ENCODE peak calls at places on chromosomes 12 and 14, in four cellular contexts. P is gastrocnemius medialis, W is sigmoid colon, X is mucosa of descending colon. M is an unnamed sample.

GRCh38 chr12:92297405-92297804 is 151.8 kb upstream of the BTG1 start:
- DNase-seq in P (no peak), W (no peak), X (no peak), M (no peak)

GRCh38 chr14:70011098-70011497 is 131.9 kb downstream of the SMOC1 start:
- DNase-seq in P (no peak), W (no peak), X (no peak), M (no peak)

GRCh38 chr12:6375269-6376078 is at the start of gene SCNN1A:
- DNase-seq in P (no peak), W (peak; percentile 64), X (peak; percentile 89), M (no peak)

GRCh38 chr12:56990648-56991318 is 15.6 kb downstream of the ZBTB39 start:
- DNase-seq in P (no peak), W (no peak), X (no peak), M (no peak)

GRCh38 chr12:1810201-1810930 is 10.0 kb upstream of the LRTM2 start:
- DNase-seq in P (no peak), W (no peak), X (no peak), M (no peak)

GRCh38 chr14:60865378-60866127 is 115.3 kb downstream of the TRMT5 start:
- DNase-seq in P (no peak), W (no peak), X (no peak), M (no peak)

GRCh38 chr12:57765003-57765697 is 1.7 kb downstream of the CYP27B1 start:
- DNase-seq in P (no peak), W (no peak), X (peak; percentile 73), M (no peak)

GRCh38 chr14:58002618-58003017 is 136.7 kb upstream of the SLC35F4 start:
- DNase-seq in P (no peak), W (no peak), X (no peak), M (no peak)

GRCh38 chr12:109179927-109180326 is 63.5 kb downstream of the ACACB start:
- DNase-seq in P (no peak), W (peak; percentile 58), X (no peak), M (no peak)

GRCh38 chr14:38108681-38109080 is 99.0 kb upstream of the SSTR1 start:
- DNase-seq in P (no peak), W (no peak), X (no peak), M (peak; percentile 92)

GRCh38 chr14:26729851-26730250 is 132.0 kb upstream of the NOVA1 start:
- DNase-seq in P (no peak), W (no peak), X (no peak), M (no peak)

GRCh38 chr14:53055003-53055402 is 98.1 kb downstream of the DDHD1 start:
- DNase-seq in P (no peak), W (no peak), X (no peak), M (no peak)

GRCh38 chr12:78002878-78003277 is 172.2 kb downstream of the NAV3 start:
- DNase-seq in P (no peak), W (no peak), X (no peak), M (no peak)

GRCh38 chr12:106138646-106139421 is at the start of gene NUAK1:
- DNase-seq in P (peak; percentile 53), W (peak; percentile 75), X (peak; percentile 77), M (no peak)

GRCh38 chr14:99568567-99569560 is 35.1 kb downstream of the CCDC85C start:
- DNase-seq in P (no peak), W (peak; percentile 84), X (no peak), M (no peak)

GRCh38 chr14:66746316-66747006 is 238.5 kb downstream of the GPHN start:
- DNase-seq in P (no peak), W (no peak), X (no peak), M (peak; percentile 17)

GRCh38 chr14:24960816-24961215 is 89.1 kb downstream of the STXBP6 start:
- DNase-seq in P (no peak), W (no peak), X (no peak), M (no peak)

GRCh38 chr12:8996682-8997405 is 7.5 kb downstream of the KLRG1 start:
- DNase-seq in P (no peak), W (no peak), X (no peak), M (no peak)

GRCh38 chr12:100141666-100141997 is 1.0 kb downstream of the BLTP3B start:
- DNase-seq in P (peak; percentile 73), W (peak; percentile 62), X (no peak), M (peak; percentile 72)

GRCh38 chr12:22856120-22856699 is 231.2 kb downstream of the ETNK1 start:
- DNase-seq in P (no peak), W (no peak), X (no peak), M (peak; percentile 13)

GRCh38 chr14:67573268-67574010 is 26.6 kb downstream of the PIGH start:
- DNase-seq in P (no peak), W (peak; percentile 58), X (no peak), M (no peak)

GRCh38 chr12:94109154-94109553 is 39.2 kb upstream of the PLXNC1 start:
- DNase-seq in P (no peak), W (no peak), X (no peak), M (no peak)

GRCh38 chr12:127083028-127083949 is 1183.7 kb upstream of the TMEM132C start:
- DNase-seq in P (no peak), W (no peak), X (no peak), M (peak; percentile 55)

GRCh38 chr14:54881761-54882401 is 20.7 kb downstream of the GCH1 start:
- DNase-seq in P (no peak), W (no peak), X (no peak), M (peak; percentile 50)

GRCh38 chr14:69643430-69644200 is 32.2 kb downstream of the SUSD6 start:
- DNase-seq in P (peak; percentile 86), W (peak; percentile 79), X (peak; percentile 80), M (no peak)

GRCh38 chr12:64672925-64673409 is 62.7 kb downstream of the RASSF3 start:
- DNase-seq in P (no peak), W (peak; percentile 73), X (peak; percentile 88), M (no peak)

GRCh38 chr14:51430600-51430999 is 190.6 kb downstream of the TMX1 start:
- DNase-seq in P (no peak), W (no peak), X (no peak), M (no peak)

GRCh38 chr12:4824415-4824814 is 85.3 kb upstream of the KCNA1 start:
- DNase-seq in P (no peak), W (no peak), X (no peak), M (peak; percentile 17)

GRCh38 chr12:109827566-109828550 is 5.3 kb downstream of the TRPV4 start:
- DNase-seq in P (peak; percentile 45), W (peak; percentile 79), X (no peak), M (no peak)

GRCh38 chr14:64912256-64912655 is 2.0 kb upstream of the CHURC1 start:
- DNase-seq in P (no peak), W (no peak), X (no peak), M (no peak)

GRCh38 chr12:62268956-62269355 is 8.8 kb downstream of the USP15 start:
- DNase-seq in P (no peak), W (no peak), X (no peak), M (no peak)

GRCh38 chr14:100106260-100106659 is 41.0 kb downstream of the EVL start:
- DNase-seq in P (no peak), W (peak; percentile 37), X (no peak), M (no peak)

GRCh38 chr12:33529810-33530209 is 90.2 kb upstream of the SYT10 start:
- DNase-seq in P (no peak), W (no peak), X (no peak), M (no peak)

GRCh38 chr12:79006306-79006705 is 141.7 kb downstream of the SYT1 start:
- DNase-seq in P (no peak), W (no peak), X (no peak), M (no peak)

GRCh38 chr12:51242150-51242549 is 3.5 kb downstream of the DAZAP2 start:
- DNase-seq in P (peak; percentile 33), W (peak; percentile 73), X (no peak), M (no peak)

GRCh38 chr12:68958337-68958736 is 25.4 kb upstream of the CPM start:
- DNase-seq in P (no peak), W (no peak), X (no peak), M (no peak)

GRCh38 chr12:126389215-126389841 is 1324.1 kb downstream of the AACS start:
- DNase-seq in P (no peak), W (peak; percentile 67), X (no peak), M (peak; percentile 95)

GRCh38 chr12:79567164-79567563 is 123.6 kb downstream of the PAWR start:
- DNase-seq in P (no peak), W (no peak), X (no peak), M (no peak)

GRCh38 chr14:92510972-92511371 is 2.6 kb upstream of the RIN3 start:
- DNase-seq in P (no peak), W (peak; percentile 58), X (peak; percentile 48), M (no peak)
- TF ChIP-seq CTCF in P (no peak), W (no peak), X (no peak), M (no peak)

GRCh38 chr12:123435636-123436016 is 858 bp downstream of the RILPL2 start:
- DNase-seq in P (no peak), W (no peak), X (no peak), M (no peak)

GRCh38 chr12:123433615-123434014 is 2.9 kb downstream of the RILPL2 start:
- DNase-seq in P (no peak), W (no peak), X (no peak), M (no peak)

GRCh38 chr12:123427036-123427769 is 9.3 kb downstream of the RILPL2 start:
- DNase-seq in P (no peak), W (no peak), X (no peak), M (no peak)

GRCh38 chr12:123436017-123436964 is at the start of gene RILPL2:
- DNase-seq in P (peak; percentile 77), W (peak; percentile 95), X (peak; percentile 92), M (peak; percentile 38)

GRCh38 chr12:123431951-123432886 is 4.3 kb downstream of the RILPL2 start:
- DNase-seq in P (no peak), W (no peak), X (no peak), M (no peak)
- H3K4me3 ChIP-seq in P (peak overlapping the region; percentile 38), W (no peak overlapping the region), X (no peak overlapping the region), M (no peak overlapping the region)

GRCh38 chr12:41514907-41515306 is 326.8 kb downstream of the PDZRN4 start:
- DNase-seq in P (no peak), W (no peak), X (no peak), M (no peak)
- TF ChIP-seq CTCF in P (no peak), W (no peak), X (no peak), M (no peak)

GRCh38 chr12:459050-459429 is 699 bp upstream of the B4GALNT3 start:
- DNase-seq in P (no peak), W (no peak), X (no peak), M (no peak)
- H3K4me3 ChIP-seq in P (peak overlapping the region; percentile 57), W (peak overlapping the region; percentile 50), X (no peak overlapping the region), M (no peak overlapping the region)

GRCh38 chr12:46267618-46268348 is 1.1 kb downstream of the SLC38A1 start:
- DNase-seq in P (no peak), W (no peak), X (peak; percentile 61), M (no peak)

GRCh38 chr12:46266869-46267617 is 1.8 kb downstream of the SLC38A1 start:
- DNase-seq in P (peak; percentile 78), W (peak; percentile 87), X (peak; percentile 75), M (no peak)

GRCh38 chr12:46265102-46265501 is 3.7 kb downstream of the SLC38A1 start:
- DNase-seq in P (no peak), W (no peak), X (no peak), M (no peak)

GRCh38 chr12:46265734-46266133 is 3.1 kb downstream of the SLC38A1 start:
- DNase-seq in P (no peak), W (no peak), X (no peak), M (no peak)

GRCh38 chr12:46266382-46266791 is 2.5 kb downstream of the SLC38A1 start:
- DNase-seq in P (peak; percentile 83), W (no peak), X (no peak), M (no peak)
- TF ChIP-seq CTCF in P (no peak), W (no peak), X (no peak), M (no peak)

M was measured in AG09309.